ENCODE peak calls at places on chromosomes 5 and 9, in four cellular contexts. One of them, this sample, is unnamed.

GRCh38 chr5:145863005-145863404 is 9.8 kb downstream of the GRXCR2 start:
- DNase-seq in GM06990: no peak
- DNase-seq in choroid plexus epithelial cell: no peak
- DNase-seq in fibroblast of pulmonary artery: no peak
- DNase-seq in this sample: no peak

GRCh38 chr9:130443840-130444492 is 795 bp upstream of the ASS1 start:
- DNase-seq in choroid plexus epithelial cell: no peak
- DNase-seq in GM06990: no peak
- DNase-seq in fibroblast of pulmonary artery: no peak
- DNase-seq in this sample: peak; percentile 20

GRCh38 chr9:81125446-81126092 is 563.8 kb downstream of the TLE1 start:
- DNase-seq in fibroblast of pulmonary artery: peak; percentile 45
- DNase-seq in choroid plexus epithelial cell: peak; percentile 80
- DNase-seq in GM06990: no peak
- DNase-seq in this sample: no peak

GRCh38 chr5:73278693-73279092 is 105.7 kb downstream of the TMEM174 start:
- DNase-seq in GM06990: no peak
- DNase-seq in fibroblast of pulmonary artery: no peak
- DNase-seq in choroid plexus epithelial cell: no peak
- DNase-seq in this sample: no peak

GRCh38 chr5:122929980-122930379 is 84.6 kb downstream of the SNX24 start:
- DNase-seq in fibroblast of pulmonary artery: no peak
- DNase-seq in GM06990: no peak
- DNase-seq in choroid plexus epithelial cell: no peak
- DNase-seq in this sample: no peak

GRCh38 chr5:139881145-139881733 is 85.6 kb downstream of the PSD2 start:
- DNase-seq in GM06990: no peak
- DNase-seq in choroid plexus epithelial cell: no peak
- DNase-seq in fibroblast of pulmonary artery: no peak
- DNase-seq in this sample: no peak

GRCh38 chr9:9612270-9612669 is 1000.5 kb downstream of the PTPRD start:
- DNase-seq in GM06990: no peak
- DNase-seq in fibroblast of pulmonary artery: no peak
- DNase-seq in choroid plexus epithelial cell: no peak
- DNase-seq in this sample: no peak

GRCh38 chr5:73369283-73369682 is 79.3 kb downstream of the FOXD1 start:
- DNase-seq in GM06990: no peak
- DNase-seq in fibroblast of pulmonary artery: no peak
- DNase-seq in choroid plexus epithelial cell: no peak
- DNase-seq in this sample: no peak

GRCh38 chr9:20689833-20690232 is 5.8 kb downstream of the FOCAD start:
- DNase-seq in fibroblast of pulmonary artery: no peak
- DNase-seq in choroid plexus epithelial cell: no peak
- DNase-seq in GM06990: no peak
- DNase-seq in this sample: no peak

GRCh38 chr9:92650839-92651621 is 18.9 kb downstream of the IPPK start:
- DNase-seq in fibroblast of pulmonary artery: peak; percentile 93
- DNase-seq in choroid plexus epithelial cell: peak; percentile 90
- DNase-seq in GM06990: no peak
- DNase-seq in this sample: peak; percentile 80

GRCh38 chr9:81522721-81523551 is 166.4 kb downstream of the TLE1 start:
- DNase-seq in GM06990: no peak
- DNase-seq in fibroblast of pulmonary artery: peak; percentile 80
- DNase-seq in choroid plexus epithelial cell: peak; percentile 83
- DNase-seq in this sample: peak; percentile 57

GRCh38 chr5:9251379-9251980 is 294.4 kb downstream of the SEMA5A start:
- DNase-seq in fibroblast of pulmonary artery: peak; percentile 55
- DNase-seq in GM06990: no peak
- DNase-seq in choroid plexus epithelial cell: peak; percentile 48
- DNase-seq in this sample: peak; percentile 66

GRCh38 chr5:149435015-149435376 is 55.9 kb upstream of the IL17B start:
- DNase-seq in fibroblast of pulmonary artery: no peak
- DNase-seq in choroid plexus epithelial cell: no peak
- DNase-seq in GM06990: no peak
- DNase-seq in this sample: no peak

GRCh38 chr5:179765400-179765799 is 28.4 kb upstream of the LTC4S start:
- DNase-seq in choroid plexus epithelial cell: peak; percentile 89
- DNase-seq in fibroblast of pulmonary artery: peak; percentile 90
- DNase-seq in GM06990: no peak
- DNase-seq in this sample: peak; percentile 95

GRCh38 chr5:179212870-179213269 is 132.4 kb downstream of the ADAMTS2 start:
- DNase-seq in choroid plexus epithelial cell: no peak
- DNase-seq in fibroblast of pulmonary artery: peak; percentile 36
- DNase-seq in GM06990: no peak
- DNase-seq in this sample: no peak

GRCh38 chr9:94174164-94174563 is 84.9 kb upstream of the ZNF169 start:
- DNase-seq in choroid plexus epithelial cell: no peak
- DNase-seq in fibroblast of pulmonary artery: no peak
- DNase-seq in GM06990: no peak
- DNase-seq in this sample: no peak

GRCh38 chr9:124767830-124768229 is 3.3 kb downstream of the NR6A1 start:
- DNase-seq in GM06990: no peak
- DNase-seq in fibroblast of pulmonary artery: no peak
- DNase-seq in choroid plexus epithelial cell: no peak
- DNase-seq in this sample: no peak

GRCh38 chr9:124766326-124766725 is 4.8 kb downstream of the NR6A1 start:
- DNase-seq in choroid plexus epithelial cell: no peak
- DNase-seq in GM06990: no peak
- DNase-seq in fibroblast of pulmonary artery: no peak
- DNase-seq in this sample: no peak

GRCh38 chr9:124768275-124768674 is 2.8 kb downstream of the NR6A1 start:
- DNase-seq in GM06990: no peak
- DNase-seq in fibroblast of pulmonary artery: no peak
- DNase-seq in choroid plexus epithelial cell: no peak
- DNase-seq in this sample: no peak

GRCh38 chr9:124765439-124765835 is 5.7 kb downstream of the NR6A1 start:
- DNase-seq in choroid plexus epithelial cell: no peak
- DNase-seq in GM06990: no peak
- DNase-seq in fibroblast of pulmonary artery: no peak
- DNase-seq in this sample: no peak

DNA sequence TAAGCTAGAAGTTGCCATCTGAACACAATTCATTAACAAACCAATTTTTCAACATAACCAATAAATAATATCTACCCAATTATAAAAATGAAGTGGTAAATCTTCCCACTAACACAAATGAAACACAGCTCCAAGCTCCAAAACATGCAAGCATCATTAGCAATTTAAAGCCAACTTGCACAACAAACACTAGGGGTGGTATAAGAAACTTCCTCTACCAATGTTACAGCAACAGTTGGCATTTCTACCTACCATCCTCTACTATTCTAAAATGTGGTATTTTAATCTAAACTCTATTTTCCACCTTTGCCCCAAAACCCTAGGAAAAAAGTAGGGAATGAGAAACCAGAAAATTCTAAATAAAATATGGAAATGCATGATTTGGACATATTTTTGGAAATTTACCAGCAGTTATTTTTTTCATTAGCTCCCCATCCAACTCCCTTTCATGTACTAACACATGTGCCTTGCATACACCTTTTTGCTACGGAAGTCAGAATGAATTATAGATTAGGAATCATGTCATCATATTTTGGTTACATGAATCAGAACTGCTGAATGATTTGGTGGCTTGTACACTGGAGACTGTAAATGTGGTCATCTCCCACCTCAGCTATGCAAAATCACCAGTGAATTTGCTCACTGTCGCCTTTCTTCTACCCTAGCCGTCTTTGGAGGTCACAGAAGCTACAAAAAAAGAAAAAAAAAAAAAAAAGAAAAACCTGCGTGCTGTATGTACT is 4.1 kb downstream of the NR6A1 start:
- DNase-seq in GM06990: no peak
- DNase-seq in choroid plexus epithelial cell: no peak
- DNase-seq in fibroblast of pulmonary artery: no peak
- DNase-seq in this sample: no peak
- TF ChIP-seq CTCF in GM06990: peak; percentile 28
- TF ChIP-seq CTCF in choroid plexus epithelial cell: no peak
- TF ChIP-seq CTCF in fibroblast of pulmonary artery: peak; percentile 30
- TF ChIP-seq CTCF in this sample: peak; percentile 19

GRCh38 chr5:61931236-61931635 is 374.8 kb upstream of the KIF2A start:
- DNase-seq in GM06990: no peak
- DNase-seq in fibroblast of pulmonary artery: no peak
- DNase-seq in choroid plexus epithelial cell: peak; percentile 6
- DNase-seq in this sample: no peak

DNA sequence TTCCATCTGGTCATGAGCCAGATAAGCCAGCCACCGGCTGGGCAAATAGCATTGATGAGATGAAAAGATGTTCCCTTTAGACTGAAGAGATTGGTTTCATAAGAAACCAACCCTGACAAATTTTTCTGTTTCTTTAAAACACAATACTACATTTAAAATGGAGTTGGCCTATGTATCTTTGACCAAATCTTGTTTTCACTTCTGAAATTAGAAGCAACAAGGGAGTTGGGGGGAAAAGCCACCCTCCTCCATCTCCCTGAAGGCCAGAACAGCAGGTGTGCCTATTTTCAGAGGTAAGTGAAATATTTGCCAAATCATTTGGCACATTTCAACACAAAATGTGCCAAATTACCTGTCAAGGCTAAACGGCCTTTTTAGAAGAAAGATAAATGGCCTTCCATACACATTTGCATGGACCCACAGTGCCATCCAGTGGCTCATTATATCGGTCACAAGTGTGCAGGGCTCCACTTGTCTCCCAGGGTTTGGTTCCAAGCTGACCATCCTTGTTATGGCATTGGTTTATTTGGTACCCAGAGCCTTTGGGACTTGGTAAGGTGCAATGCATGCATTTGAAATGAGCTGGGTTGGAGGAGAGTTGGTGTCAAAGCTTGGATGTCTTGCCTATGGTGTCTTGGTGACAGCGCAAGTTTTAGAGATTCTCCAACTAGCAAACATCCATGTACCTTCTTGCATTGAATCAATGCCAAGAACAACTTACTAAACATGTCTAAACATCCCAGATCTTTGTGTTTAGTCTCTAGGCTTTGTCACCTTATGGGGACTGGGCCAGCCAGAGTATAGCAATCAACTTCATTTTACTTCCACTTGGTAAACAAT is 372.0 kb upstream of the KIF2A start:
- DNase-seq in GM06990: peak; percentile 9
- DNase-seq in choroid plexus epithelial cell: peak; percentile 73
- DNase-seq in fibroblast of pulmonary artery: peak; percentile 61
- DNase-seq in this sample: peak; percentile 58
- TF ChIP-seq CTCF in GM06990: peak; percentile 52
- TF ChIP-seq CTCF in choroid plexus epithelial cell: peak; percentile 80
- TF ChIP-seq CTCF in fibroblast of pulmonary artery: peak; percentile 47
- TF ChIP-seq CTCF in this sample: peak; percentile 65

DNA sequence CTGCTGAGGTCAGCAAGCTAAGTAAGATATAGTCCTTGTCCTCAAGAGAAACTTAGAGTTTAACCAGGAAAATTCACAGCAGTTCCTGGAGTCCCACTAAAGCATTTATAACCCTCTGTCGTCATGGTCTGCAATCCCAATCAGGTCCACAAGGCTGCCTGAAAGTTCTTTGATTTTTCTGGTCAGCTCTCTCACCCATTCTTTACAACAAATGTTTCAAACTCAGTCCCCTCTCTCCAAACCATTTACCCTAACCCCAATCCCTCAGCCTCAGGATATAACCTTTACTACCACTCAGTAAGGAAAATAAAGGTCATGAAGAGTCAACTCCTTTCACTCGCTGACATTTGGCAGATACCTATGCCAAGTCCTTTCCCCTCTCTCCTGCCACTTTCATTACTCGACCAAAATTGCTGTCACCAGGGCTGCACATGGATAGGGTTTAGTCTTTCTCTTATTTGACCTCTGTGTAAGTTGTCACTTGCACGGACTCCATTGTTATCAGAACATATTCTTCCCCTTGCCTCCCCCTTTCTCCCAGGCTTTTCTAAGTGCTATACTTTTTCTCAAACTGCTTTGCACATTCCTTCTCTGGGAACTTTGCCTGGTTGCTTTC is 936.6 kb downstream of the NR2F1-AS1 start:
- DNase-seq in GM06990: no peak
- DNase-seq in choroid plexus epithelial cell: peak; percentile 18
- DNase-seq in fibroblast of pulmonary artery: peak; percentile 9
- DNase-seq in this sample: no peak
- TF ChIP-seq CTCF in GM06990: no peak
- TF ChIP-seq CTCF in choroid plexus epithelial cell: peak; percentile 28
- TF ChIP-seq CTCF in fibroblast of pulmonary artery: peak; percentile 15
- TF ChIP-seq CTCF in this sample: no peak

DNA sequence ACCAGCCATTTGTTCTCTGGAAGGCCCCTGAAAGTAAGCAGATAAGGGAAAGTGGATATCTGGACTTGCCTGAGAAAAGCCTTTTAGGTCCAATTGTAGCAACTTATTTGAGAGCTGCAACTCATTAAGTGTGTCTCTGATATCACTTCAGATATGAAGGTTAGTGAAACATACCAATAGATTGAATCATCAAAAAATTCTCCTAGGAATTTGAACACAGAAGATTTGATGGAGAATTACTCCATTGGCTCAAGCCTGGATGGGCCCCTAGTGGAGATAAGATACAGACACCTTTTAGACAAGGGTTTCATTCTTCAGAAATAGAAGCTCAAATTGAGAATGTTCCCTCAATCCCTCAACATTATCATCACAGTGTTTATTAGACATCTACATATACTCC is 356.7 kb downstream of the NDUFS4 start:
- DNase-seq in GM06990: no peak
- DNase-seq in choroid plexus epithelial cell: peak; percentile 57
- DNase-seq in fibroblast of pulmonary artery: peak; percentile 37
- DNase-seq in this sample: peak; percentile 68
- TF ChIP-seq CTCF in GM06990: peak; percentile 9
- TF ChIP-seq CTCF in choroid plexus epithelial cell: peak; percentile 50
- TF ChIP-seq CTCF in fibroblast of pulmonary artery: peak; percentile 23
- TF ChIP-seq CTCF in this sample: peak; percentile 26

DNA sequence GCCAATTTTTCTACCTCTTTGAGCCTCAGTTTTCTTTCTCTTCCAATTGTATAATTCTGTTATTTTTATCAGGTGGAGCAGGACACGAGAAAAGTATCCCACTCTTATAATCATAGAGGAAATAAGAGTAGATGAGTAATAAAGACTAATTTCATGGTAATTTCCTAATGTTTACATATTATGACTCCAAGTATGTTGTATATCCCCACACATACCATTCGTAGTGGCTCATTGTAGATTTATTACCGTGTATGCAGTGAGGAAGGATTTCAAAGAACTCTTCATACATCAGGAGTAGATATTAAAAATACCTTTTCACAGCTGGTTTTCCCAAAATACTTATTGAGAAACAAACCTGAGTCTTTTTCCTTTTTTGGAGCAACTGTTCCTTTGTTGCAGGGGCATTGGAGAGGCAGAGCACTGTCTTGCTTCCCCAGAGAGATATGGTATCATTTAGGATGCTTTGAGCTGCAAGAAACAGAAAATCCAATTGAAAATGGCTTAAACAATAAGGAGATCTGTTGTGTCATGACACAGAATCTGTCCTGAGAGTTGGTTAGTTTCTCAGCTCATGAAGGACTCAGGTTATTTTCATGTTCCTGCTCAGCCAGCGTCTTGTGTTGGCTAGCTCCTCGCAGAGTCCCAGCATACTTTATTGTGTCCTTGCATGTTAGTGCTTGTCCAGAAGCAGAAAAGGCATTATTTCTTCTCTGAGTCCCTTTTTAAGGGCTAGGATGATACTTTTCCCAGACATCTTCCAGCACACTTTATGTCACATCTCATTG is 291.2 kb downstream of the ARHGAP26 start:
- DNase-seq in GM06990: no peak
- DNase-seq in choroid plexus epithelial cell: peak; percentile 79
- DNase-seq in fibroblast of pulmonary artery: peak; percentile 70
- DNase-seq in this sample: peak; percentile 94
- TF ChIP-seq CTCF in GM06990: no peak
- TF ChIP-seq CTCF in choroid plexus epithelial cell: no peak
- TF ChIP-seq CTCF in fibroblast of pulmonary artery: no peak
- TF ChIP-seq CTCF in this sample: no peak